ENCODE peak calls at places on chromosomes 3 and 15, in nine cellular contexts. R is body of pancreas; A is dorsolateral prefrontal cortex; H is AG04450; Z is CD8-positive, alpha-beta T cell; Q is mesothelial cell of epicardium; V is lung; J is omental fat pad; D is nephron progenitor cell. E is an unnamed sample.

GRCh38 chr3:125573216-125573615 is 22.1 kb downstream of the OSBPL11 start:
- DNase-seq in D (no peak), A (no peak), H (no peak), J (no peak), V (no peak), Q (no peak), Z (no peak), R (no peak), E (no peak)

GRCh38 chr15:32979710-32980109 is 214.8 kb downstream of the FMN1 start:
- DNase-seq in D (no peak), A (no peak), Z (no peak), V (no peak), J (no peak), R (no peak), H (peak), Q (no peak), E (peak)

GRCh38 chr3:134917631-134918030 is 122.6 kb downstream of the EPHB1 start:
- DNase-seq in V (no peak), Z (no peak), H (no peak), A (no peak), J (no peak), Q (no peak), D (no peak), R (no peak), E (no peak)

GRCh38 chr3:170632780-170633179 is 46.9 kb upstream of the SLC7A14 start:
- DNase-seq in V (no peak), Z (no peak), Q (no peak), D (no peak), H (no peak), R (no peak), A (no peak), J (no peak), E (no peak)

GRCh38 chr3:159486580-159486979 is 502.1 kb upstream of the IL12A start:
- DNase-seq in V (no peak), H (no peak), Q (no peak), D (peak), R (no peak), J (no peak), A (no peak), Z (no peak), E (peak)

GRCh38 chr15:36911322-36911944 is 188.9 kb downstream of the MEIS2 start:
- DNase-seq in Q (no peak), A (no peak), V (no peak), J (no peak), H (peak), Z (no peak), D (no peak), R (no peak), E (peak)

GRCh38 chr15:56795400-56795983 is 62.2 kb upstream of the ZNF280D start:
- DNase-seq in D (no peak), A (no peak), Q (no peak), R (no peak), Z (no peak), H (no peak), V (no peak), J (no peak), E (no peak)

GRCh38 chr3:50164056-50164455 is 8.9 kb downstream of the SEMA3F start:
- DNase-seq in J (peak), R (peak), H (peak), Z (no peak), Q (no peak), D (no peak), V (peak), A (peak), E (peak)

GRCh38 chr15:76787273-76787672 is 117.9 kb downstream of the SCAPER start:
- DNase-seq in Q (no peak), R (no peak), A (no peak), D (no peak), V (no peak), J (no peak), Z (no peak), H (no peak), E (no peak)

GRCh38 chr15:58441376-58442070 is 9.7 kb downstream of the LIPC start:
- DNase-seq in R (no peak), Z (no peak), A (no peak), J (no peak), Q (no peak), D (no peak), V (no peak), H (peak), E (peak)

GRCh38 chr3:10334461-10334860 is 13.5 kb upstream of the SEC13 start:
- DNase-seq in J (no peak), Q (no peak), D (no peak), V (no peak), Z (no peak), A (peak), R (no peak), H (no peak), E (no peak)

GRCh38 chr3:172512363-172512762 is 10.9 kb downstream of the TNFSF10 start:
- DNase-seq in V (peak), Q (no peak), R (no peak), H (no peak), J (no peak), Z (peak), A (no peak), D (no peak), E (peak)

GRCh38 chr15:74643368-74644204 is 27.9 kb downstream of the CLK3 start:
- DNase-seq in D (no peak), H (no peak), V (no peak), Z (no peak), J (no peak), Q (no peak), R (no peak), A (no peak), E (no peak)

GRCh38 chr3:168061332-168061996 is 34.3 kb downstream of the GOLIM4 start:
- DNase-seq in Z (no peak), Q (no peak), A (no peak), V (no peak), R (no peak), J (no peak), H (no peak), D (no peak), E (no peak)
- TF ChIP-seq CTCF in Z (no peak), Q (no peak), A (no peak), V (no peak), R (no peak), J (no peak), H (no peak), D (no peak), E (peak)

DNA sequence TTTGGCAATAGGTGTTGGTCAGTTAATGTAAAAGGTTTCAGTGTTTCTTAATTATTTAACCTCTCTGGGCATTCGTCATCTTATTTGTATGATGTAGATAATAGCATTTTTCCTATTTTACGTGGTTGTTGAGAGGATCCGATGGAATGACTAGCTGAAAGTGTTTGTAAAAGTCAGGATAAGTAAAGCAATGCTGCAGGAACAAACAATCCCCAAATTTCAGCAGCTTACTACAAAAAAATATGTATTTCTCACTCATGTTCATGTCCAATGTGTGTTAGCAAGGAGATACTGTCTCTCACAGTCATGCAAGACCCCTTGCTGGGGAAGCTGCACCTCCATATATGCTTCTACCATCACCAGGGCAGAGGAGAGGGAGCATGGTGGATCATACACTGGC is 38.7 kb downstream of the CEMIP start:
- DNase-seq in R (no peak), H (no peak), D (no peak), J (no peak), Z (no peak), Q (no peak), A (no peak), V (no peak), E (no peak)
- TF ChIP-seq CTCF in R (no peak), H (no peak), D (no peak), J (no peak), Z (no peak), Q (no peak), A (no peak), V (no peak), E (no peak)

DNA sequence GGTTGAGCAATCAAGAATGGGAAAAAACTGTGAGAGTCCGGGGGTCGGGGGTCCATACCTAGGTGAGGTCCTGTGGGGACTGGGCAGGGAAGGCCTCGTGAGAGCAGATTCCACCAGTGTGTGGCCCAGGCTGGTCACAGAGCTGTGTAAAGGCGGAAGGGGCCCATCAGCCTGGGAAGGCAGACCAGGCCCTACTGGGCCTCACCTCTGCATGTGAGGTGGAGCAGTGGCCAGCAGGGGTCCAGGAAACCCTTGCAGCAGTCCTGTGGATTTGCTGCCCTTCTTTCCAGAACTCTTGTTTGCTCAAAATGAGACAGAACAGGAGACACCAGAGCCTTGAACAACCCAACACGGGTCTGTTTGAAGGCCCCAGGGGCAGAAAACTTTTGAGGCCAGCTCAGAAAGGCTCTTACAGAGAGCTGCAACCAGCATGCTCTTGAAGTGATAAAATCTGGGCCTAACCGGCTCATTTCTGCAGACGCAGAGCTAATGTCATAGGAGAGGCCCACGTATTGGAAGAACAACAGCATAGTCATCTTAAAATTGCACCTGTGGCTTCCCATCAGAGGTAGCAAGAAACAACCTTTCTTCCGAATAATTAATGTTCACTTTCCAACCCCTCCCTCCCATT is 30.3 kb upstream of the HHATL start:
- DNase-seq in D (no peak), Z (no peak), V (no peak), A (no peak), J (no peak), R (no peak), H (no peak), Q (peak), E (peak)
- TF ChIP-seq CTCF in D (peak), Z (no peak), V (no peak), A (no peak), J (no peak), R (no peak), H (peak), Q (no peak), E (peak)

GRCh38 chr3:105780114-105780513 is 88.7 kb downstream of the CBLB start:
- DNase-seq in R (no peak), A (no peak), H (no peak), J (no peak), Q (no peak), V (no peak), Z (no peak), D (no peak), E (peak)
- TF ChIP-seq CTCF in R (no peak), A (no peak), H (no peak), J (no peak), Q (no peak), V (no peak), Z (no peak), D (no peak), E (no peak)

GRCh38 chr3:32335365-32336122 is 56.1 kb upstream of the CMTM7 start:
- DNase-seq in D (no peak), Q (no peak), A (no peak), H (no peak), Z (no peak), V (no peak), J (no peak), R (no peak), E (no peak)

GRCh38 chr3:32337501-32337900 is 54.2 kb upstream of the CMTM7 start:
- DNase-seq in J (no peak), Z (no peak), A (no peak), V (no peak), D (no peak), H (no peak), R (no peak), Q (no peak), E (no peak)

GRCh38 chr3:32336123-32336518 is 55.5 kb upstream of the CMTM7 start:
- DNase-seq in D (no peak), J (no peak), Q (peak), V (no peak), R (no peak), H (no peak), Z (no peak), A (no peak), E (peak)

GRCh38 chr3:32340039-32340438 is 51.6 kb upstream of the CMTM7 start:
- DNase-seq in Z (no peak), D (peak), R (peak), H (no peak), Q (no peak), A (no peak), J (no peak), V (no peak), E (peak)

DNA sequence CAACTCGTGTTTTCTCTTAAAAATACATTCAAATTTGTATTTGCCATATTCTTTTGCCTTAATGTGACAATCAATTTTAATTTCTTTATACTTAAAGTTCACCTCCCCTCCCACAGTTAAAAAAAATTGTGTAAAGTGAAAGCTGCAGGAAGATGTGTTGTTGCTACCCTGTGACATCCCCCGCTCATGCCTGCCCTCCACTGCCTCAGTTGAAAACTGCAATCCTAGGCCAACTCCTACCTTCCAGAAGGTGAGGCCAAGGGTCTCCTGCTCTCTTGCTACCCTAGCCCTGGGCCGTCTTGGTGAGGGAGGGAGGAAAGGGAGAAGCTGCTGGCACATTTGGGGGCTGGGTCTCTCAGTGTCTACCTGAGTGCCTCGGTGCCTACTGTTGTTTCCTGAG is 57.0 kb upstream of the CMTM7 start:
- DNase-seq in R (no peak), Q (no peak), V (no peak), D (no peak), J (no peak), H (no peak), A (no peak), Z (no peak), E (no peak)
- TF ChIP-seq CTCF in R (no peak), Q (no peak), V (no peak), D (peak), J (no peak), H (peak), A (no peak), Z (no peak), E (peak)